ENCODE peak calls at places on chromosomes 16 and 17, in eight cellular contexts. Q, Y, H, J, M, O, P and B are unnamed samples.

GRCh38 chr17:78368348-78368747 is 8.5 kb upstream of the SOCS3 start:
- DNase-seq in M (no peak), Y (no peak), Q (no peak), H (no peak), P (no peak), J (no peak), O (no peak), B (no peak)

GRCh38 chr17:51056813-51057510 is 63.7 kb downstream of the SPAG9 start:
- DNase-seq in Q (peak; percentile 32), O (no peak), H (peak; percentile 46), M (peak; percentile 13), J (peak; percentile 48), P (peak; percentile 20), Y (peak; percentile 33), B (peak; percentile 95)

GRCh38 chr17:17125136-17126084 is 80.7 kb downstream of the PLD6 start:
- DNase-seq in M (no peak), H (no peak), J (no peak), O (peak; percentile 16), Q (no peak), Y (no peak), P (no peak), B (peak; percentile 42)

GRCh38 chr17:75194879-75195278 is 10.6 kb upstream of the NUP85 start:
- DNase-seq in Q (no peak), H (no peak), P (no peak), M (no peak), Y (no peak), O (no peak), J (no peak), B (peak; percentile 81)

GRCh38 chr17:69733171-69734014 is 318.9 kb downstream of the MAP2K6 start:
- DNase-seq in J (no peak), P (peak; percentile 39), Y (no peak), Q (no peak), H (no peak), M (no peak), O (no peak), B (peak; percentile 87)

GRCh38 chr16:68486671-68487495 is 38.6 kb upstream of the SMPD3 start:
- DNase-seq in J (no peak), Q (no peak), M (no peak), Y (no peak), H (no peak), O (no peak), P (no peak), B (peak; percentile 27)

GRCh38 chr17:75087182-75087557 is 584 bp upstream of the SLC16A5 start:
- DNase-seq in Q (no peak), J (no peak), Y (no peak), H (no peak), O (no peak), M (no peak), P (no peak), B (no peak)

GRCh38 chr17:76331083-76331482 is 22.6 kb downstream of the PRPSAP1 start:
- DNase-seq in O (no peak), Q (no peak), P (no peak), Y (no peak), M (no peak), H (peak; percentile 54), J (no peak), B (no peak)

GRCh38 chr17:32350662-32351418 is 883 bp downstream of the ZNF207 start:
- DNase-seq in J (no peak), Y (peak; percentile 54), P (peak; percentile 62), Q (no peak), O (peak; percentile 22), H (peak; percentile 47), M (peak; percentile 16), B (peak; percentile 75)

GRCh38 chr16:15502041-15502725 is 67.8 kb downstream of the BMERB1 start:
- DNase-seq in H (peak; percentile 49), Y (no peak), Q (no peak), P (no peak), O (no peak), M (no peak), J (no peak), B (peak; percentile 94)

GRCh38 chr17:4478318-4478830 is 20.3 kb upstream of the SPNS2 start:
- DNase-seq in M (no peak), Q (no peak), J (no peak), O (no peak), H (no peak), P (no peak), Y (no peak), B (no peak)

GRCh38 chr16:11634307-11634706 is 33.9 kb upstream of the SNN start:
- DNase-seq in M (no peak), Y (no peak), J (no peak), P (no peak), H (no peak), Q (no peak), O (no peak), B (no peak)